ENCODE peak calls at places on chromosomes 3 and 15, in ten cellular contexts. V is uterus, Y is endothelial cell of umbilical vein, N is heart left ventricle, O is A549, S is esophagus squamous epithelium, T is HCT116, Z is ovary, G is body of pancreas, R is sigmoid colon. F is an unnamed sample.

GRCh38 chr15:77027111-77027696 is 32.3 kb downstream of the PSTPIP1 start:
- DNase-seq in V (peak), Y (no peak), N (peak), O (no peak), S (no peak), T (no peak), Z (no peak), G (peak), R (peak), F (no peak)

GRCh38 chr3:94070341-94070911 is 7.6 kb downstream of the NSUN3 start:
- DNase-seq in V (no peak), Y (no peak), N (no peak), O (no peak), S (no peak), T (no peak), Z (no peak), G (no peak), R (no peak), F (no peak)

GRCh38 chr3:46934508-46935167 is 41.9 kb downstream of the CCDC12 start:
- DNase-seq in V (peak), Y (peak), N (peak), O (peak), S (no peak), T (no peak), Z (peak), G (peak), R (peak), F (no peak)

GRCh38 chr3:6251612-6252011 is 609.3 kb upstream of the GRM7 start:
- DNase-seq in V (no peak), Y (no peak), N (no peak), O (no peak), S (no peak), T (no peak), Z (no peak), G (no peak), R (no peak), F (no peak)

GRCh38 chr3:7562892-7563291 is 702.0 kb downstream of the GRM7 start:
- DNase-seq in V (no peak), Y (no peak), N (no peak), O (no peak), S (no peak), T (peak), Z (no peak), G (no peak), R (no peak), F (no peak)

GRCh38 chr3:31936661-31937060 is 44.4 kb downstream of the OSBPL10 start:
- DNase-seq in V (no peak), Y (peak), N (no peak), O (no peak), S (no peak), T (no peak), Z (no peak), G (no peak), R (no peak), F (no peak)

GRCh38 chr3:194714564-194714963 is 28.9 kb downstream of the FAM43A start:
- DNase-seq in V (no peak), Y (no peak), N (no peak), O (no peak), S (no peak), T (no peak), Z (no peak), G (no peak), R (no peak), F (no peak)

GRCh38 chr15:89654311-89654761 is 931 bp downstream of the KIF7 start:
- DNase-seq in V (no peak), Y (no peak), N (no peak), O (no peak), S (no peak), T (no peak), Z (no peak), G (no peak), R (peak), F (no peak)

GRCh38 chr15:50320504-50320903 is 34.5 kb downstream of the GABPB1 start:
- DNase-seq in V (no peak), Y (no peak), N (no peak), O (no peak), S (no peak), T (no peak), Z (no peak), G (no peak), R (no peak), F (no peak)

GRCh38 chr3:63625161-63625560 is 27.3 kb upstream of the SNTN start:
- DNase-seq in V (no peak), Y (peak), N (no peak), O (no peak), S (no peak), T (no peak), Z (no peak), G (no peak), R (no peak), F (no peak)

GRCh38 chr15:40575113-40575512 is 6.0 kb downstream of the RPUSD2 start:
- DNase-seq in V (no peak), Y (no peak), N (no peak), O (no peak), S (no peak), T (no peak), Z (no peak), G (no peak), R (no peak), F (no peak)

GRCh38 chr3:129415830-129416229 is 12.6 kb downstream of the EFCAB12 start:
- DNase-seq in V (no peak), Y (no peak), N (no peak), O (no peak), S (no peak), T (no peak), Z (no peak), G (no peak), R (no peak), F (no peak)

GRCh38 chr3:101900316-101900715 is 51.0 kb downstream of the NFKBIZ start:
- DNase-seq in V (no peak), Y (no peak), N (no peak), O (no peak), S (no peak), T (no peak), Z (no peak), G (no peak), R (no peak), F (no peak)

GRCh38 chr15:45611305-45611704 is 23.5 kb upstream of the SQOR start:
- DNase-seq in V (no peak), Y (peak), N (no peak), O (peak), S (no peak), T (no peak), Z (no peak), G (no peak), R (no peak), F (no peak)

GRCh38 chr3:81216192-81216591 is 545.3 kb downstream of the GBE1 start:
- DNase-seq in V (no peak), Y (peak), N (no peak), O (peak), S (no peak), T (no peak), Z (no peak), G (no peak), R (no peak), F (no peak)

GRCh38 chr3:10729439-10729838 is 86.6 kb upstream of the SLC6A11 start:
- DNase-seq in V (no peak), Y (no peak), N (no peak), O (no peak), S (no peak), T (no peak), Z (no peak), G (no peak), R (no peak), F (no peak)

GRCh38 chr3:163915279-163915678 is 1163.0 kb downstream of the SI start:
- DNase-seq in V (no peak), Y (no peak), N (no peak), O (no peak), S (no peak), T (no peak), Z (no peak), G (no peak), R (no peak), F (no peak)

GRCh38 chr3:36944641-36945270 is at the start of gene TRANK1:
- DNase-seq in V (peak), Y (peak), N (peak), O (peak), S (peak), T (no peak), Z (peak), G (peak), R (peak), F (peak)

GRCh38 chr3:72309626-72310025 is 524.7 kb upstream of the PROK2 start:
- DNase-seq in V (no peak), Y (no peak), N (no peak), O (no peak), S (no peak), T (no peak), Z (no peak), G (no peak), R (no peak), F (no peak)

GRCh38 chr3:72311425-72311824 is 526.5 kb upstream of the PROK2 start:
- DNase-seq in V (no peak), Y (no peak), N (no peak), O (no peak), S (no peak), T (no peak), Z (no peak), G (no peak), R (no peak), F (no peak)

GRCh38 chr3:72307438-72308105 is 522.6 kb upstream of the PROK2 start:
- DNase-seq in V (no peak), Y (peak), N (no peak), O (no peak), S (no peak), T (no peak), Z (no peak), G (no peak), R (no peak), F (no peak)

GRCh38 chr3:72312339-72312738 is 527.4 kb upstream of the PROK2 start:
- DNase-seq in V (no peak), Y (no peak), N (no peak), O (no peak), S (no peak), T (no peak), Z (no peak), G (no peak), R (no peak), F (no peak)

GRCh38 chr3:72310028-72310987 is 525.4 kb upstream of the PROK2 start:
- DNase-seq in V (peak), Y (peak), N (peak), O (no peak), S (no peak), T (no peak), Z (no peak), G (peak), R (no peak), F (peak)
- TF ChIP-seq POLR2A in V (no peak), Y (peak), N (no peak), O (no peak), S (no peak), T (no peak), Z (no peak), G (no peak), R (no peak), F (no peak)

GRCh38 chr3:146156801-146157310 is 4.1 kb downstream of the PLOD2 start:
- DNase-seq in V (no peak), Y (peak), N (no peak), O (no peak), S (no peak), T (no peak), Z (no peak), G (peak), R (no peak), F (peak)
- H3K27ac ChIP-seq in V (peak), Y (peak), N (peak), O (peak), S (peak), T (no peak), Z (peak), G (peak), R (peak), F (peak)

GRCh38 chr15:74901612-74902063 is 5.0 kb downstream of the FAM219B start:
- DNase-seq in V (peak), Y (peak), N (no peak), O (peak), S (no peak), T (no peak), Z (peak), G (peak), R (peak), F (peak)
- TF ChIP-seq POLR2A in V (no peak), Y (peak), N (no peak), O (no peak), S (no peak), T (no peak), Z (no peak), G (no peak), R (no peak), F (no peak)

GRCh38 chr3:141714671-141715070 is 23.4 kb upstream of the RNF7 start:
- DNase-seq in V (no peak), Y (no peak), N (no peak), O (no peak), S (no peak), T (no peak), Z (no peak), G (no peak), R (no peak), F (no peak)
- H3K27ac ChIP-seq in V (no peak), Y (no peak), N (no peak), O (no peak), S (no peak), T (no peak), Z (no peak), G (no peak), R (no peak), F (no peak)

DNA sequence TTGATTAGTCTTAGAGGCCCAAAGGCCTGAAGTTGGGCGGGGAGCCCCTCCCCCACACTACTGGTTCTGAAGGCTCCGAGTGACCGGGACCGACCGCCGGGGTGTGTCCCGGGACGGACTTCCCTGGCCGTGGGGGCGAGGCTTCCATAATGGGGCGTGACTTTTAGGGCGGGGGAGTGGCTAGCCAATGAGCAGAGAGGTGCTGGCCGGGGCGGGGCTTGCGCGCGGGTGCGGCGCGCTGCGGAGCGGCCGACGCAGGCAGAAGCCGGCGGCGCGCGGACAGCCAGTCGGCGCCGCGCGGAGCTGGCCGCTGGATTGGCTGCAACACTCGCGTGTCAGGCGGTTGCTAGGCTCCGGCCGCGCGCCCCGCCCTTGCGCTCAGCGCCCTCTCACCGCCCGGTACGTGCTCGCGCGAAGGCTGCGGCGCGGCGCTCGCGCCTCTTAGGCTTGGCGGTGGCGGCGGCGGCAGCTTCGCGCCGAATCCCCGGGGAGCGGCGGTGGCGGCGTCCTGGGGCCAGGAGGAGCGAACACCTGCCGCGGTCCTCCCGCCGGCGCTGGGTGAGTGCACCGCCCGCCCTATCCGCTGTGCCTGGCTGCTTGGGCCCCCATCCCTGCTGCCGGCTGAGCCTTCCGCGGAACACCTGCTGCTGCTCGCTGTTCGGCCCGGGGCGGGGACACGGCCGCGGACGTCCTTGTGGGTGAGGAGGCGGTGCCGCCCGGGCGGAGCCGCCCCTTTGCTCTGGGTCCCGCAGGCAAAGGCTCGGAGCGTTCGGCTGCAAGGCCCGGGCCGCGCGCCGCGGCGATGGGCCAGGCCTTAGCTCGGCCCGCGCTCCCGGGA is at the start of gene DAG1:
- DNase-seq in V (peak), Y (peak), N (peak), O (peak), S (peak), T (peak), Z (peak), G (peak), R (peak), F (peak)
- TF ChIP-seq POLR2A in V (peak), Y (peak), N (peak), O (peak), S (no peak), T (peak), Z (peak), G (peak), R (peak), F (peak)

DNA sequence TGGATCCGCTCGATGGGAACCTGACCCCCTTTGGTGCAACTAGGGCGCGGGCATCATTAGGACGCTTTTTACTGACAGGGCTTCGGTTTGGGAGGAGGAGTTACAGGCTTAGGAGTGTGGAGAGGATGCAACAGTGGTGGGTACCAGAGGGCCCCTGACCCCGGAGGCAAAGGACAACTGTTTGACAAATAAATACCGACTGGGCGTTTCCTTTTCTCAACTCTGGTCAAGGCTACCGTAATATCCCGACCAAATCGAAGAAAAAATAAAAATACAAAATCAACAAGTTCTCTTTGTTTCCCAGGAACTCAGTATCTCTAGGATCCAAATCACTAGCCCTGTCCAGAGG is 349 bp upstream of the DGKG start:
- DNase-seq in V (no peak), Y (no peak), N (no peak), O (no peak), S (no peak), T (no peak), Z (no peak), G (no peak), R (no peak), F (no peak)
- H3K27ac ChIP-seq in V (no peak), Y (no peak), N (peak), O (no peak), S (peak), T (no peak), Z (no peak), G (no peak), R (peak), F (no peak)

GRCh38 chr15:63381301-63382192 is at the start of gene CA12:
- DNase-seq in V (peak), Y (peak), N (no peak), O (peak), S (no peak), T (no peak), Z (no peak), G (peak), R (peak), F (peak)
- TF ChIP-seq POLR2A in V (peak), Y (no peak), N (no peak), O (peak), S (no peak), T (no peak), Z (no peak), G (peak), R (no peak), F (peak)

F was measured in prostate gland.